ENCODE peak calls at places on chromosomes 4 and X, in six cellular contexts. One of them, this sample, is unnamed.

GRCh38 chrX:49921109-49921508 is 1.3 kb upstream of the CLCN5 start:
- DNase-seq in astrocyte: no peak
- DNase-seq in K562: peak; percentile 17
- DNase-seq in suprapubic skin: no peak
- DNase-seq in colonic mucosa: no peak
- DNase-seq in fibroblast of the aortic adventitia: no peak
- DNase-seq in this sample: no peak

GRCh38 chr4:54318904-54319303 is 89.8 kb downstream of the PDGFRA start:
- DNase-seq in colonic mucosa: no peak
- DNase-seq in fibroblast of the aortic adventitia: peak; percentile 63
- DNase-seq in suprapubic skin: no peak
- DNase-seq in astrocyte: peak; percentile 22
- DNase-seq in K562: peak; percentile 57
- DNase-seq in this sample: no peak

GRCh38 chrX:136047001-136047642 is 61.9 kb downstream of the SLC9A6 start:
- DNase-seq in K562: no peak
- DNase-seq in suprapubic skin: no peak
- DNase-seq in astrocyte: peak; percentile 34
- DNase-seq in colonic mucosa: no peak
- DNase-seq in fibroblast of the aortic adventitia: peak; percentile 24
- DNase-seq in this sample: no peak

GRCh38 chr4:108270466-108271450 is 102.0 kb upstream of the LEF1 start:
- DNase-seq in K562: no peak
- DNase-seq in astrocyte: peak; percentile 86
- DNase-seq in suprapubic skin: no peak
- DNase-seq in fibroblast of the aortic adventitia: peak; percentile 2
- DNase-seq in colonic mucosa: no peak
- DNase-seq in this sample: no peak

GRCh38 chr4:173478884-173479283 is 51.1 kb downstream of the HAND2 start:
- DNase-seq in colonic mucosa: no peak
- DNase-seq in suprapubic skin: no peak
- DNase-seq in fibroblast of the aortic adventitia: no peak
- DNase-seq in astrocyte: no peak
- DNase-seq in K562: no peak
- DNase-seq in this sample: no peak

GRCh38 chr4:121688261-121688660 is 8.5 kb downstream of the ANXA5 start:
- DNase-seq in K562: no peak
- DNase-seq in colonic mucosa: no peak
- DNase-seq in suprapubic skin: no peak
- DNase-seq in astrocyte: no peak
- DNase-seq in fibroblast of the aortic adventitia: no peak
- DNase-seq in this sample: no peak

GRCh38 chr4:139144911-139145551 is 32.0 kb downstream of the ELF2 start:
- DNase-seq in astrocyte: no peak
- DNase-seq in colonic mucosa: peak; percentile 36
- DNase-seq in K562: no peak
- DNase-seq in suprapubic skin: no peak
- DNase-seq in fibroblast of the aortic adventitia: no peak
- DNase-seq in this sample: peak; percentile 57

GRCh38 chr4:7381890-7382633 is 52.7 kb downstream of the PSAPL1 start:
- DNase-seq in K562: no peak
- DNase-seq in colonic mucosa: no peak
- DNase-seq in astrocyte: no peak
- DNase-seq in fibroblast of the aortic adventitia: no peak
- DNase-seq in suprapubic skin: peak; percentile 46
- DNase-seq in this sample: no peak

GRCh38 chr4:15088394-15089041 is 86.2 kb downstream of the CPEB2 start:
- DNase-seq in fibroblast of the aortic adventitia: no peak
- DNase-seq in astrocyte: no peak
- DNase-seq in colonic mucosa: no peak
- DNase-seq in suprapubic skin: no peak
- DNase-seq in K562: no peak
- DNase-seq in this sample: no peak

GRCh38 chrX:56794831-56795230 is 65.8 kb downstream of the NBDY start:
- DNase-seq in astrocyte: no peak
- DNase-seq in suprapubic skin: peak; percentile 8
- DNase-seq in K562: no peak
- DNase-seq in fibroblast of the aortic adventitia: no peak
- DNase-seq in colonic mucosa: peak; percentile 14
- DNase-seq in this sample: no peak

GRCh38 chrX:129557844-129558243 is 17.8 kb downstream of the OCRL start:
- DNase-seq in K562: peak; percentile 32
- DNase-seq in suprapubic skin: no peak
- DNase-seq in colonic mucosa: no peak
- DNase-seq in astrocyte: peak; percentile 6
- DNase-seq in fibroblast of the aortic adventitia: peak; percentile 9
- DNase-seq in this sample: no peak

GRCh38 chr4:95048296-95048695 is 290.5 kb downstream of the BMPR1B start:
- DNase-seq in suprapubic skin: no peak
- DNase-seq in astrocyte: peak; percentile 45
- DNase-seq in fibroblast of the aortic adventitia: no peak
- DNase-seq in colonic mucosa: no peak
- DNase-seq in K562: no peak
- DNase-seq in this sample: no peak

GRCh38 chr4:11404431-11404830 is 24.3 kb downstream of the HS3ST1 start:
- DNase-seq in astrocyte: no peak
- DNase-seq in K562: no peak
- DNase-seq in suprapubic skin: no peak
- DNase-seq in colonic mucosa: no peak
- DNase-seq in fibroblast of the aortic adventitia: no peak
- DNase-seq in this sample: no peak

GRCh38 chrX:120380699-120381098 is 18.8 kb downstream of the ATP1B4 start:
- DNase-seq in colonic mucosa: no peak
- DNase-seq in K562: no peak
- DNase-seq in fibroblast of the aortic adventitia: no peak
- DNase-seq in suprapubic skin: no peak
- DNase-seq in astrocyte: no peak
- DNase-seq in this sample: peak; percentile 17

DNA sequence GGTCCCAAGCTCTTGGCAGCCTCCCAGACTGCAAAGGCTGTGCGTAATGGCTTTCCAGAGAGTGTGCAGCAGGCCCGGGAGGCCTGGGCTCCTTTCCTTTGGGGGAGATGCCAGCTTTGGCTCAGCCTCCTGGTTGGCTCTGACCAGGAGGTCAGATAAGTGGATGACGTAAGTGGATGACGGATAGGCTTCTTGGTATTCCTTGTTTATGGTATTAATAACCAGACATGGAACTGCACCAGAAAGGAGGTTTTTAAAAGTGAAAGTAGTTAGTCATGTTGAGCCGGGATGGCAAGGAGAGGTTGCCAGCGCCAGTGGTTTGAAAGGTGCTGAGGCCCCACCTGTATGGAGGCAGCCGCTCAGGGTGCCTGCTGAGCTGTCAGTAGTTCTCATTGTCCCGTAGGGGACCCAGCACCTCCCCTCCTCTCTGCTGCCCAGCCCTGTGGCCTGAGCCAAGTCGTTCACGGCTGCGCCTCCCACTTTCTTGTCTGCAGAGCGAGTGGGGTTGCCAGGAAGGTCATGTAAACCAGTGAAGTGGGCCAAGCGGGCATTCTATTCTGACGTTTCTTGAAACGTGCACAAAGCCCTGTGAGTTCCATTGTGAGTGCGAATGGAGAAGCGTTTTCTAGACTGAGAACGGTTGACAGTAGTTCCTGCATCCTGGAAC is 28.7 kb upstream of the STOX2 start:
- DNase-seq in astrocyte: peak; percentile 88
- DNase-seq in suprapubic skin: peak; percentile 81
- DNase-seq in fibroblast of the aortic adventitia: peak; percentile 93
- DNase-seq in colonic mucosa: no peak
- DNase-seq in K562: no peak
- DNase-seq in this sample: no peak
- H3K4me3 ChIP-seq in astrocyte: peak overlapping the region; percentile 62
- H3K4me3 ChIP-seq in suprapubic skin: peak overlapping the region; percentile 50
- H3K4me3 ChIP-seq in fibroblast of the aortic adventitia: peak overlapping the region; percentile 63
- H3K4me3 ChIP-seq in colonic mucosa: no peak overlapping the region
- H3K4me3 ChIP-seq in K562: no peak overlapping the region
- H3K4me3 ChIP-seq in this sample: no peak overlapping the region

GRCh38 chrX:427812-428725 is 41.4 kb upstream of the PPP2R3B start:
- DNase-seq in fibroblast of the aortic adventitia: no peak
- DNase-seq in astrocyte: no peak
- DNase-seq in suprapubic skin: no peak
- DNase-seq in K562: no peak
- DNase-seq in colonic mucosa: no peak
- DNase-seq in this sample: peak; percentile 13
- TF ChIP-seq CTCF in fibroblast of the aortic adventitia: no peak
- TF ChIP-seq CTCF in astrocyte: no peak
- TF ChIP-seq CTCF in suprapubic skin: no peak
- TF ChIP-seq CTCF in K562: peak; percentile 18
- TF ChIP-seq CTCF in colonic mucosa: no peak
- TF ChIP-seq CTCF in this sample: no peak

DNA sequence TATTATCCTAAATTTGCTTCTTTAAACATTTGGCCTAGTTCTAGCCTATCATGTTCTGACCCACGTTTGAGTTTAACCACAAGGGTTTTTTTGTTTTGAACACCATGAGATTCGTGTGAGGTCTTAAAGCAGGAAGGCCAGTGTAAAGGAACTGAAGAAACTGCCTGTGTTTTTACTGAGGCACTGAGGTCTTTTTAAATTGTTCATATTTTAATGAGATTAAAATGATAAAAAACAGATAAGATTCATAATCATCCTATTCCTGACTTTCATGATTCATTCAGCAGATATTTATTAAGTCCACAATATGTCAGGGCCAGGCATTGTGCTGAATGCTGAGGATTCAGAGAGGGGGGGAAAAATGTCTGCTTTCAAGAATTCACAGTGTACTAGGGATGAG is 3.2 kb downstream of the RPS6KA3 start:
- DNase-seq in fibroblast of the aortic adventitia: peak; percentile 65
- DNase-seq in colonic mucosa: no peak
- DNase-seq in K562: no peak
- DNase-seq in suprapubic skin: no peak
- DNase-seq in astrocyte: peak; percentile 51
- DNase-seq in this sample: no peak
- H3K4me3 ChIP-seq in fibroblast of the aortic adventitia: no peak overlapping the region
- H3K4me3 ChIP-seq in colonic mucosa: no peak overlapping the region
- H3K4me3 ChIP-seq in K562: no peak overlapping the region
- H3K4me3 ChIP-seq in suprapubic skin: no peak overlapping the region
- H3K4me3 ChIP-seq in astrocyte: no peak overlapping the region
- H3K4me3 ChIP-seq in this sample: no peak overlapping the region

GRCh38 chrX:66408507-66408906 is 230.4 kb downstream of the EDA2R start:
- DNase-seq in K562: peak; percentile 5
- DNase-seq in colonic mucosa: no peak
- DNase-seq in fibroblast of the aortic adventitia: no peak
- DNase-seq in suprapubic skin: no peak
- DNase-seq in astrocyte: no peak
- DNase-seq in this sample: no peak
- TF ChIP-seq CTCF in K562: no peak
- TF ChIP-seq CTCF in colonic mucosa: peak; percentile 31
- TF ChIP-seq CTCF in fibroblast of the aortic adventitia: peak; percentile 7
- TF ChIP-seq CTCF in suprapubic skin: no peak
- TF ChIP-seq CTCF in astrocyte: no peak
- TF ChIP-seq CTCF in this sample: no peak

GRCh38 chr4:184282251-184282713 is 64.6 kb upstream of the ENPP6 start:
- DNase-seq in suprapubic skin: no peak
- DNase-seq in K562: no peak
- DNase-seq in fibroblast of the aortic adventitia: no peak
- DNase-seq in astrocyte: no peak
- DNase-seq in colonic mucosa: peak; percentile 75
- DNase-seq in this sample: peak; percentile 83

GRCh38 chr4:184279496-184280082 is 61.9 kb upstream of the ENPP6 start:
- DNase-seq in K562: no peak
- DNase-seq in suprapubic skin: no peak
- DNase-seq in fibroblast of the aortic adventitia: no peak
- DNase-seq in colonic mucosa: no peak
- DNase-seq in astrocyte: no peak
- DNase-seq in this sample: no peak

GRCh38 chr4:184281231-184282139 is 63.8 kb upstream of the ENPP6 start:
- DNase-seq in astrocyte: no peak
- DNase-seq in suprapubic skin: no peak
- DNase-seq in colonic mucosa: no peak
- DNase-seq in fibroblast of the aortic adventitia: no peak
- DNase-seq in K562: no peak
- DNase-seq in this sample: no peak

GRCh38 chr4:184280104-184280503 is 62.4 kb upstream of the ENPP6 start:
- DNase-seq in suprapubic skin: no peak
- DNase-seq in fibroblast of the aortic adventitia: no peak
- DNase-seq in colonic mucosa: no peak
- DNase-seq in astrocyte: no peak
- DNase-seq in K562: no peak
- DNase-seq in this sample: no peak

DNA sequence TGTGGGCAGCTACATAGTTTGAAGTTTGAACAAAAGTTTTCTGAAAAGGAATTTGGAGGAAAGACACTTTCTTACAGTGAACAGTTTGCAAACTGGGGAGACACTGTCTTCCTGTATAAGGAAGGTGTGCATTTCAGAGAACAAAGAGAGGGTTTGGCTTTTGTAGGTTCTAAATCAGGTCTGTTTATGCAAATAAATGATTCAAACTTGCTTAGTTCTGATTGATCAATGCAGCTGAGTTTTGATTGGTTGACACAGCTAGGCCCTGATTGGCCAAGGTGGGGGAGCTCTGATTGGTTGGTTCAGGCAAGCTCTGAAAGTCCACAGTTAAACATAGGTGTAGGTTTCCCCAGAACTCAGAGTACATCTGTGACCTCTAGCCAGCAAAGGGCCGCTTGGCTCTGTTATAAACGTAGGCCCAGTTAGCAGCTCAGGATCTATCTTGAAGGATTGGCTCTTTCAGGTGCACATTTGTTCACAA is 63.0 kb upstream of the ENPP6 start:
- DNase-seq in colonic mucosa: no peak
- DNase-seq in astrocyte: no peak
- DNase-seq in K562: peak; percentile 45
- DNase-seq in suprapubic skin: no peak
- DNase-seq in fibroblast of the aortic adventitia: no peak
- DNase-seq in this sample: no peak
- H3K4me3 ChIP-seq in colonic mucosa: no peak overlapping the region
- H3K4me3 ChIP-seq in astrocyte: no peak overlapping the region
- H3K4me3 ChIP-seq in K562: no peak overlapping the region
- H3K4me3 ChIP-seq in suprapubic skin: no peak overlapping the region
- H3K4me3 ChIP-seq in fibroblast of the aortic adventitia: no peak overlapping the region
- H3K4me3 ChIP-seq in this sample: no peak overlapping the region